ENCODE peak calls at places on chromosomes 5 and 9, in nine cellular contexts. Q, L, K, N, G, R, I, X and A are unnamed samples.

GRCh38 chr9:29691758-29692407 is 2118.6 kb upstream of the C9orf72 start:
- DNase-seq in N (peak), X (no peak), G (no peak), Q (peak), K (no peak), L (no peak), R (no peak), I (no peak), A (peak)

GRCh38 chr9:113599647-113600476 is 136.3 kb downstream of the RGS3 start:
- DNase-seq in L (no peak), N (peak), R (no peak), I (no peak), Q (no peak), K (no peak), G (no peak), X (no peak), A (no peak)

GRCh38 chr5:76626738-76627137 is 3.5 kb upstream of the F2RL2 start:
- DNase-seq in K (no peak), G (no peak), N (no peak), R (no peak), Q (no peak), X (no peak), L (no peak), I (no peak), A (no peak)

GRCh38 chr9:136326061-136326776 is 1.1 kb upstream of the GPSM1 start:
- DNase-seq in G (no peak), R (peak), I (no peak), Q (no peak), N (peak), K (no peak), X (peak), L (no peak), A (peak)

GRCh38 chr5:95822408-95823240 is at the start of gene GLRX:
- DNase-seq in Q (peak), L (no peak), N (peak), I (peak), R (peak), G (no peak), K (no peak), X (peak), A (peak)

GRCh38 chr9:138067594-138068367 is 190.2 kb downstream of the CACNA1B start:
- DNase-seq in L (no peak), K (no peak), I (no peak), G (no peak), N (no peak), Q (no peak), X (no peak), R (no peak), A (no peak)

GRCh38 chr9:128419061-128419925 is 1.4 kb upstream of the CERCAM start:
- DNase-seq in I (no peak), K (peak), X (no peak), N (peak), L (no peak), R (peak), G (no peak), Q (no peak), A (no peak)

GRCh38 chr5:31626156-31626555 is 12.8 kb upstream of the PDZD2 start:
- DNase-seq in K (no peak), R (peak), X (no peak), I (no peak), N (no peak), G (no peak), Q (no peak), L (no peak), A (no peak)

GRCh38 chr5:4108690-4109089 is 513.1 kb downstream of the IRX1 start:
- DNase-seq in Q (no peak), G (no peak), L (no peak), R (no peak), I (no peak), K (no peak), N (no peak), X (no peak), A (no peak)

GRCh38 chr5:10111575-10111974 is 138.1 kb downstream of the ATPSCKMT start:
- DNase-seq in I (no peak), G (peak), R (no peak), Q (peak), L (no peak), N (peak), X (peak), K (no peak), A (no peak)

GRCh38 chr9:92664394-92665152 is 5.4 kb downstream of the IPPK start:
- DNase-seq in G (no peak), X (no peak), N (no peak), R (no peak), K (no peak), Q (no peak), I (no peak), L (no peak), A (no peak)

GRCh38 chr9:91419222-91420191 is 4.1 kb downstream of the NFIL3 start:
- DNase-seq in R (peak), L (no peak), G (peak), N (peak), K (no peak), I (peak), X (peak), Q (peak), A (peak)
- H3K4me3 ChIP-seq in R (no peak), L (no peak), G (no peak), N (peak), K (peak), I (no peak), X (no peak), Q (peak), A (peak)

DNA sequence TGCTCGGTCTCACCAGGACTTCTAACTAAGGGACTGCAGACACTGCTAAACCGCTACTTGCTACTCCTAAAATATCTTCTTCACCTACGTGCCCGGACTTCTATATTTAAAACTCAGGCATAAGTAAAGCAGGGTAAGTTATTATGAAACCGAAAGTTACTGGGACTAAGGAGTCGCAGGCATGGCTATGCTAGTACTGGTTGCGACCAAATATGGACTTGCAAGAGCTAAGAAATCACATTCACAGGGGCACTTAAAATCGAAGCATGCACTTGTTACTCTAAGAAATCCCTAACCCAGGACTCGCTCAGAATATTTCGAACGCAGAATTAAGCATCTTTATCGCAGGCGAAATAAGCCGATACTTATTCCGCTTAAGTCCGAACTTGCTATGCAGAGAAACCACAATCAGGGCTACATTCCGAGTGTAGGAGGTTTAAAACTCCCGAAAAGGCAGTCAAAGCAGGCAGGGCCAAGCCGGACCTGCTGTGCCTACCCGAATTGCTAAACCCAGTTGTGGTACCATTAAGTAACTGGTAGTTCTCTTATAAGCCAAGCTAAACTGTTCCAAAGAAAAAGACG is 2.1 kb downstream of the ANXA2R start:
- DNase-seq in Q (peak), N (peak), K (no peak), X (no peak), R (no peak), I (no peak), L (no peak), G (no peak), A (no peak)
- H3K4me3 ChIP-seq in Q (peak), N (peak), K (peak), X (peak), R (peak), I (peak), L (no peak), G (peak), A (peak)

DNA sequence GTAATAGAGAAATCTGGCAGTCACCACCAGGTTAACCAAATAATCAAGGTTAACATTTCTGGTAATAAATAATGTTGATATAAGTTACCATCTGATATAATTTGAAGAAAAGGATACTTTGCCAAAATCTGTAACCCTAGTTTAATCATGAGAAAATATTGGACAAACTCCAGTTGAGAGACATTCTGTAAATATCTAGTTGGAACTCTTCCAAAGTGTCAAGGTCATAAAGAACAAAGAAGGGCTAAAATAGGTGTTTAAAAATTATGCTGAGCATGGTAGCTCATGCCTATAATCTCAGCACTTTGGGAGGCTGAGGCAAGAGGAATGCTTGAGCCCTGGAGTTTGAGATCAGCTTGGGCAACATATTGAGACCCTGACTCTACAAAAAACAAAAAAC is 253.3 kb downstream of the MRPS30 start:
- DNase-seq in X (no peak), N (no peak), L (no peak), K (no peak), R (no peak), G (no peak), Q (no peak), I (no peak), A (no peak)
- H3K4me3 ChIP-seq in X (no peak), N (no peak), L (no peak), K (no peak), R (no peak), G (no peak), Q (no peak), I (no peak), A (no peak)

DNA sequence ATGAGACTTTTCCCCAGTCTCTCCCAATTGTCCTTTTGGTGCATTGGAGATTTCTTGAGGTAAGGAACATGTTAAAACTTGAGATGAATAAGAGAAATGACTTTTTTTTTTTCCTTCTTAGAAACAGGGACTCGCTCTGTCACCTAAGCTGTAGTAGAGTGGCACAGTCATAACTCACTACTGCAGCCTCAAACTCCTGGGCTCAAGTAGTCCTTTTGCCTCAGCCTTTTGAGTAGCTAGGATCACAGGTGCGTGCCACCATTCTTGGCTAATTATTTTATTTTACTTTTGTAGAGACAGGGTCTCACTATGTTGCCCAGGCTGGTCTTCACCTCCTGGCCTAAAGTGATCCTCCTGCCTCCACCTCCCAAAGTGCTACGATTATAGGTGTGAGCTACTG is 25.9 kb downstream of the CDC42SE2 start:
- DNase-seq in Q (no peak), I (no peak), L (no peak), N (no peak), X (no peak), R (no peak), K (no peak), G (no peak), A (no peak)
- H3K4me3 ChIP-seq in Q (no peak), I (no peak), L (peak), N (no peak), X (no peak), R (no peak), K (no peak), G (no peak), A (no peak)

GRCh38 chr5:92884464-92884863 is 696.6 kb downstream of the NR2F1-AS1 start:
- DNase-seq in R (no peak), Q (no peak), G (no peak), I (no peak), L (no peak), X (no peak), N (no peak), K (no peak), A (no peak)
- H3K4me3 ChIP-seq in R (no peak), Q (no peak), G (no peak), I (no peak), L (no peak), X (no peak), N (no peak), K (peak), A (no peak)

GRCh38 chr5:114358329-114358728 is 3.5 kb upstream of the KCNN2 start:
- DNase-seq in R (no peak), X (no peak), G (no peak), N (no peak), K (no peak), I (no peak), Q (no peak), L (no peak), A (no peak)

GRCh38 chr5:114360362-114360761 is 1.5 kb upstream of the KCNN2 start:
- DNase-seq in K (no peak), N (no peak), I (no peak), R (no peak), G (no peak), X (no peak), Q (no peak), L (no peak), A (no peak)

GRCh38 chr5:114360816-114361723 is 800 bp upstream of the KCNN2 start:
- DNase-seq in Q (peak), L (no peak), G (no peak), I (no peak), X (no peak), N (no peak), K (no peak), R (peak), A (no peak)

DNA sequence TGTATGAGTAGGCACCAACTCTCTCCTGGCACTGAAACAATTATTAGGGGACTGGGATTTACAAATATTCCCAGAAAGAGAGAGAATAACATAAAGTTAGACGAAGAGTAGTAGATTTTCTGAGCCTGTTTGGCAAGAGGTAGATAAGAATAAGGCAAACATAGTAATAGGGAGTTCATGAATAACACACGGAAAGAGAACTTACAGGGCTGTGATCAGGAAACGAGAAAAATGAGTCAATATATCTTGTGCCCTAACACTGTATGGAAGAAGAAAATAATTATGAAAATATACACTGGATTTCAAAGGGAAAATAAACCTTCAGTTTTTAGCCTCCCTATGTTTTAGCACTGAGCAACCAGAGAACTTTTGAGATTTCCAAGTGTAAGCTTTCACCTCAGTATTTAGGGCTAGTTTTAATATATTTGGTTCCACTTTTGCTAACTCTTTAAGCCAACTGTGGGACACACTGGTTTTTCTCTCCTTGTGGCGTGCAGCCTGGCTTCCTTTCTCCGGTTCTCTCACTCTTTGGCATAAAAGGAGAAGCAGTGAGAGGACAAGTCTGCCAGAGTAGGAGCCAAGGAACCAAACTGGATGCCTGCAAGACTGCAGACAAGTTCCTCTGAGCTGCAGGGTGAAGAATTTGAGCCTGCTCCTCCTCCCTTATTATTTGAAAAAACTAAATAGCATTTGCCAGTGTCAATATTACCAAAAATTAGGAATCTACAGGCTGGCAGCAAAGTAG is 6.6 kb upstream of the KCNN2 start:
- DNase-seq in I (no peak), G (no peak), N (no peak), K (no peak), X (no peak), Q (no peak), L (no peak), R (no peak), A (no peak)
- H3K4me3 ChIP-seq in I (no peak), G (no peak), N (no peak), K (no peak), X (no peak), Q (no peak), L (no peak), R (no peak), A (no peak)

GRCh38 chr5:39420482-39421145 is 4.2 kb downstream of the DAB2 start:
- DNase-seq in L (no peak), Q (no peak), R (peak), N (peak), X (peak), K (no peak), I (peak), G (peak), A (peak)

GRCh38 chr5:39424751-39425524 is at the start of gene DAB2:
- DNase-seq in K (no peak), R (peak), N (peak), I (peak), X (peak), G (peak), Q (peak), L (no peak), A (peak)

GRCh38 chr5:39422036-39422606 is 2.7 kb downstream of the DAB2 start:
- DNase-seq in N (no peak), K (no peak), X (no peak), I (no peak), G (no peak), Q (no peak), L (no peak), R (no peak), A (no peak)

GRCh38 chr5:39423331-39423751 is 1.4 kb downstream of the DAB2 start:
- DNase-seq in L (no peak), R (no peak), K (no peak), N (no peak), G (no peak), Q (no peak), X (no peak), I (peak), A (no peak)

DNA sequence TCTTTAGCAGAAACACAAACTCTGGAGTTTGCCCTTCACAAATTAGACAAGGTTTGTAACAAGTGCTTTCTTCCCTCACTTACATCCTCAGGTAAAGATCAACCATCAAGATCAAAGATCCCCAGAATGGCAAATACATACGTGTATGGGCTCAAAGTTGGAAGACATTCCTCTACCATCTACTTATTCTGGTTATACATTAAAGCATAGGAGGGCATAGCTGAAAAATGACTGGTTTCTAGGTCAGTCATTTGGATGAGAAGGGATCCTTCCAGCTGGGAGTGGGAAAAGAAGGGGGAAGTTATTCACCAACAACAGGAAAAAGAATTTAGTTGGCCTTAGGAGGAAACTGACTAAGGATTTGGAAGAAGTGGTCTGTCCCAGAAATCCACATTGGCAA is 1.9 kb downstream of the DAB2 start:
- DNase-seq in R (no peak), I (no peak), X (no peak), K (no peak), G (no peak), Q (no peak), N (no peak), L (no peak), A (no peak)
- H3K4me3 ChIP-seq in R (peak), I (peak), X (peak), K (peak), G (no peak), Q (no peak), N (peak), L (no peak), A (peak)

DNA sequence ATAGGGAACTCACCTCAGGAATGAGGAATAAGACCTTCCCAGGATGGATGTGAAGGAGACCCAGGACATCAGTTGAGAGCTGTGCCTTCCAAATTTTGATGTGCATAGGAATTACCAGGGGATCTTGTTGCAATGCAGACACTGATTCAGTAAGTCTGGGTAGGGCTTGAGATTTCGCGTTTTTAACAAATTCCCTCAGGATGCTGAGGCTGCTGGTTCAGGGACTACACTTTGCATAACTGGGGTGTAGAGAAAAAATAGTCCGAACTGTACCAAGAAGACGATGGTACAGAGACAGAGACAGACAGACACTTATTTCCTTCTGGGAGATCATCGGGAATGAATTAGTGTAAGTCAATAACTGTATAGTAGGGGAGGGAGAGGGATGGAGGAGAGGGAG is 82.3 kb upstream of the FREM1 start:
- DNase-seq in X (no peak), I (no peak), G (no peak), R (no peak), K (peak), N (no peak), Q (no peak), L (no peak), A (no peak)
- H3K4me3 ChIP-seq in X (peak), I (peak), G (no peak), R (peak), K (peak), N (no peak), Q (no peak), L (no peak), A (peak)

GRCh38 chr5:963673-964531 is 44.7 kb upstream of the NKD2 start:
- DNase-seq in L (no peak), N (peak), G (no peak), K (no peak), R (peak), I (no peak), X (peak), Q (peak), A (peak)
- H3K4me3 ChIP-seq in L (no peak), N (peak), G (no peak), K (peak), R (no peak), I (no peak), X (no peak), Q (peak), A (no peak)

GRCh38 chr9:131562032-131562959 is 17.0 kb downstream of the PRRT1B start:
- DNase-seq in R (no peak), N (peak), K (no peak), I (no peak), L (no peak), X (no peak), G (no peak), Q (no peak), A (no peak)

GRCh38 chr9:131567910-131568309 is 22.6 kb downstream of the PRRT1B start:
- DNase-seq in G (no peak), I (no peak), L (no peak), Q (no peak), K (no peak), R (no peak), N (no peak), X (no peak), A (no peak)

GRCh38 chr9:131565369-131565768 is 20.0 kb downstream of the PRRT1B start:
- DNase-seq in L (no peak), I (no peak), N (no peak), R (no peak), Q (peak), K (no peak), X (no peak), G (no peak), A (no peak)

DNA sequence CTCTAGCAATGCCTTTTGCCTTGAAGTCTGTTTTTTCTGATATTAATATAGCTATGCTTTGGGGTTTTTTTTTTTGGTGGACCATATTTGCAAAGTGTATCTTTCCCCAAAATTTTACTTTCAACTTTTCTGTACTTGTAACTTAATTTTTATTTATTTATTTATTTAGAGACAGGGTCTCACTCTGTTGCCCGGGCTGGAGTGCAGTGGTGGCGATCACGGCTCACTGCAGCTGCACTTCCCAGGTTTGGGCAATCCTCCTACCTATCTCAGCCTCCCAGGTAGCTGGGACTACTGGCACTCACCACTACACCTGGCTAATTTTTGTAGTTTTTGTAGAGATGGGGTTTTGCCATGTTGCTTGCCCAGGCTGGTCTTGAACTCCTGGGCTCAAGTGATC is 20.8 kb downstream of the PRRT1B start:
- DNase-seq in X (no peak), Q (no peak), R (no peak), L (no peak), K (no peak), N (no peak), G (no peak), I (no peak), A (no peak)
- H3K4me3 ChIP-seq in X (no peak), Q (no peak), R (no peak), L (no peak), K (no peak), N (no peak), G (no peak), I (no peak), A (no peak)